ENCODE peak calls at places on chromosomes 13 and 19, in seven cellular contexts. H is K562, T is GM12878, F is H1, G is HCT116, Z is SK-N-SH, C is HepG2. P is an unnamed sample.

GRCh38 chr13:30301827-30302226 is 5.5 kb downstream of the KATNAL1 start:
- DNase-seq in H (no peak), T (no peak), F (no peak), G (no peak), Z (no peak), C (no peak), P (no peak)

GRCh38 chr19:10516671-10517286 is 468 bp downstream of the S1PR5 start:
- DNase-seq in T (no peak), F (no peak), C (no peak), G (no peak), H (no peak), Z (no peak), P (no peak)

GRCh38 chr13:100673831-100674362 is 698 bp downstream of the TMTC4 start:
- DNase-seq in T (no peak), H (peak), Z (no peak), G (peak), C (peak), F (no peak), P (peak)

GRCh38 chr13:20869540-20869939 is 33.0 kb downstream of the XPO4 start:
- DNase-seq in C (no peak), Z (peak), F (no peak), T (no peak), G (no peak), H (no peak), P (peak)

GRCh38 chr19:3243851-3244700 is 19.6 kb downstream of the CELF5 start:
- DNase-seq in H (peak), G (peak), T (no peak), F (no peak), C (peak), Z (no peak), P (peak)

GRCh38 chr19:5665781-5666513 is 14.4 kb downstream of the MICOS13 start:
- DNase-seq in C (peak), G (no peak), F (no peak), T (peak), Z (no peak), H (no peak), P (peak)

GRCh38 chr19:57708641-57709354 is at the start of gene ZNF154:
- DNase-seq in T (no peak), F (peak), Z (no peak), G (no peak), C (no peak), H (no peak), P (no peak)

GRCh38 chr13:27679896-27680295 is 58.2 kb downstream of the POLR1D start:
- DNase-seq in Z (no peak), G (no peak), C (no peak), F (no peak), H (peak), T (no peak), P (no peak)

GRCh38 chr13:71922191-71922590 is 55.2 kb upstream of the DACH1 start:
- DNase-seq in C (no peak), G (no peak), T (no peak), H (no peak), Z (no peak), F (no peak), P (no peak)

GRCh38 chr19:52296400-52296772 is 583 bp upstream of the ZNF480 start:
- DNase-seq in G (no peak), F (no peak), Z (no peak), C (peak), T (no peak), H (no peak), P (no peak)

GRCh38 chr13:67416047-67416925 is 186.2 kb upstream of the PCDH9 start:
- DNase-seq in H (peak), F (peak), G (no peak), C (peak), T (no peak), Z (peak), P (no peak)

GRCh38 chr13:97275775-97276501 is 53.8 kb downstream of the MBNL2 start:
- DNase-seq in H (no peak), T (no peak), F (no peak), G (no peak), Z (no peak), C (no peak), P (no peak)

GRCh38 chr13:20609145-20609544 is 42.2 kb downstream of the IFT88 start:
- DNase-seq in H (no peak), F (no peak), Z (no peak), C (no peak), G (no peak), T (no peak), P (no peak)

GRCh38 chr19:12733369-12733896 is 1.1 kb downstream of the TRIR start:
- DNase-seq in H (peak), T (no peak), Z (peak), C (peak), F (no peak), G (no peak), P (no peak)

GRCh38 chr19:887599-887998 is 5.4 kb downstream of the MED16 start:
- DNase-seq in G (no peak), C (no peak), H (no peak), Z (no peak), F (no peak), T (no peak), P (no peak)

GRCh38 chr13:59157181-59157580 is 1006.5 kb downstream of the DIAPH3 start:
- DNase-seq in C (no peak), G (no peak), F (no peak), T (no peak), H (no peak), Z (no peak), P (no peak)

GRCh38 chr13:66805657-66806056 is 424.5 kb downstream of the PCDH9 start:
- DNase-seq in H (no peak), Z (no peak), F (no peak), T (no peak), G (no peak), C (no peak), P (no peak)

GRCh38 chr19:44752816-44753618 is 4.5 kb downstream of the BCL3 start:
- DNase-seq in H (peak), G (no peak), Z (peak), F (no peak), T (peak), C (peak), P (peak)

GRCh38 chr19:5953680-5954213 is 24.2 kb downstream of the RANBP3 start:
- DNase-seq in G (no peak), H (peak), T (no peak), Z (no peak), C (no peak), F (no peak), P (no peak)

GRCh38 chr13:45231722-45232121 is 30.9 kb upstream of the KCTD4 start:
- DNase-seq in H (no peak), F (no peak), G (no peak), C (no peak), Z (peak), T (no peak), P (no peak)

GRCh38 chr13:32846556-32846955 is 169.7 kb upstream of the KL start:
- DNase-seq in Z (no peak), F (peak), G (no peak), T (no peak), H (no peak), C (no peak), P (no peak)
- TF ChIP-seq JUND in Z (no peak), F (no peak), G (no peak), T (no peak), H (no peak), C (no peak), P (no peak)

DNA sequence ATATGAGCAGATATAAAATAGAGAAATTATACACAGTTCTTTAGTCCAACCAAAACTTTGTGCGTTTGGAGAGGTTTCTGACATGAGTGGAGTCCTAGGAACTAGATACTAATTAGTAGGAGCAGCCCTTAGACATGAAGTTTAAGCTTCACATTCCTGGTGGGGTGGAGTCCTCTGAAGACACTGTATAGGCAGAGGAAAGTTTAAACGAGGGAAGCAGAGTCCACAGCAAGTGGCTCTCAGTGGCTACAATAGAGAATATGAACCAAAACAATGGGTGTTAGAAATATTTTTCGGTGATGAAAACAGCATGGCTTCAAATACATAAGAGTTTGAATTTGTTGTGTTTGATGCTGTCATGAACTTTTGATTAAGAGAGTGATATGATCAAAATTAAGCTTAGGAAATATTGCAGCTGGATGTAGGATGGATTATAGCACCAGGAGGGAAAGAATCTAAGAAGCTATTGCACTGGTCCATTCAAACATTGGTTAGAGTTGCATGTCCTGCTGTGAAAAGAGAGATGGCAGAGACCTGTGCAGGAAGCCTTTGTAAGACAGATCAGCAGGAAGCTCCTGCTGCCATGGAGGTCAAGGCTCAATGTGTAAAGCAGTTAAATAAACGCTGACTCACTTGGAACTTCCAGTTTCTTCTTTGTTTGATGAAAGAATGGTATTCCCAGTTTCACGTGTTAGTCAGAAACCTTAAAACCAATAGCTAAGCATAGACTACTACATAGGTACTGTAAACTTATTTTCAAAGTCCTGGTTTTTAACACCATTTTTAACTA is 175.2 kb downstream of the TDRD3 start:
- DNase-seq in T (no peak), H (no peak), F (no peak), C (peak), G (no peak), Z (no peak), P (peak)
- TF ChIP-seq JUND in T (no peak), H (no peak), F (no peak), C (no peak), G (no peak), Z (no peak), P (no peak)

GRCh38 chr13:48731957-48732569 is 78.3 kb downstream of the CYSLTR2 start:
- DNase-seq in Z (peak), C (peak), H (peak), G (peak), F (peak), T (no peak), P (peak)
- TF ChIP-seq JUND in Z (no peak), C (no peak), H (no peak), G (no peak), F (no peak), T (no peak), P (no peak)

DNA sequence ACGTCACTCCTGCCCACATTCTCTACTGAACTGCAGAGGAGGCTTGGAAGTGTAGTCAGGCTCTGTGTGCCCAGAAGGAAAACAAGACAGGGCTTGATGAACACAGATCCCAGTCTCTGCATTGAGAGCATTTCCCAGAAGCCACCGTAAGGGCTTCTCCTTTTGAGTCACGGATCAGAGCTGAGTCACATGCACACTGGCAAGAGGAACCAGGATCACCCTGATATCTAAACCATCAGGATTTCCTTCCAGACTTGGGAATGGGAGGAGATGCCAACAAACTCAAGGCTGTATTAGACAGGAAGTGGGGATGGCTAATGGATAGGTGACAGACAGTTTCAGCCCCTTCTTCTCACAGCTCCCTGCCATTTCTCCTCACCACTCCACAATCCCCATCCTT is 17.7 kb upstream of the FBXO17 start:
- DNase-seq in C (no peak), H (no peak), Z (no peak), F (no peak), G (no peak), T (no peak), P (no peak)
- TF ChIP-seq JUND in C (no peak), H (no peak), Z (peak), F (no peak), G (no peak), T (no peak), P (no peak)

GRCh38 chr19:29665826-29666633 is 769 bp downstream of the PLEKHF1 start:
- DNase-seq in G (no peak), Z (peak), C (no peak), T (no peak), H (peak), F (no peak), P (no peak)
- TF ChIP-seq JUND in G (no peak), Z (no peak), C (no peak), T (no peak), H (no peak), F (no peak), P (no peak)